ENCODE peak calls at places on chromosomes 4 and X, in five cellular contexts. One of them, this sample, is unnamed.

GRCh38 chrX:54423161-54423888 is 16.9 kb upstream of the TSR2 start:
- DNase-seq in AG09309: no peak
- DNase-seq in GM23338: peak
- DNase-seq in BJ: no peak
- DNase-seq in nephron progenitor cell: peak
- DNase-seq in this sample: no peak

GRCh38 chrX:151370906-151371305 is 26.1 kb upstream of the VMA21 start:
- DNase-seq in BJ: no peak
- DNase-seq in nephron progenitor cell: peak
- DNase-seq in AG09309: no peak
- DNase-seq in GM23338: peak
- DNase-seq in this sample: no peak

GRCh38 chr4:152877868-152878267 is 58.3 kb upstream of the FHDC1 start:
- DNase-seq in AG09309: no peak
- DNase-seq in BJ: no peak
- DNase-seq in GM23338: no peak
- DNase-seq in nephron progenitor cell: no peak
- DNase-seq in this sample: no peak

GRCh38 chr4:134948110-134948642 is 746.6 kb upstream of the PABPC4L start:
- DNase-seq in BJ: no peak
- DNase-seq in AG09309: no peak
- DNase-seq in nephron progenitor cell: no peak
- DNase-seq in GM23338: no peak
- DNase-seq in this sample: peak

GRCh38 chrX:53080628-53081580 is 1.3 kb upstream of the TSPYL2 start:
- DNase-seq in AG09309: no peak
- DNase-seq in nephron progenitor cell: no peak
- DNase-seq in GM23338: peak
- DNase-seq in BJ: no peak
- DNase-seq in this sample: no peak

GRCh38 chr4:152535236-152535902 is 523 bp downstream of the FBXW7 start:
- DNase-seq in BJ: no peak
- DNase-seq in GM23338: peak
- DNase-seq in AG09309: no peak
- DNase-seq in nephron progenitor cell: no peak
- DNase-seq in this sample: peak

GRCh38 chrX:14356401-14356800 is 172.9 kb upstream of the GLRA2 start:
- DNase-seq in nephron progenitor cell: no peak
- DNase-seq in BJ: peak
- DNase-seq in AG09309: peak
- DNase-seq in GM23338: no peak
- DNase-seq in this sample: no peak

GRCh38 chr4:177237291-177237690 is 72.4 kb upstream of the NEIL3 start:
- DNase-seq in BJ: no peak
- DNase-seq in GM23338: no peak
- DNase-seq in AG09309: no peak
- DNase-seq in nephron progenitor cell: no peak
- DNase-seq in this sample: no peak

GRCh38 chr4:89661490-89661889 is 175.5 kb downstream of the SNCA start:
- DNase-seq in GM23338: peak
- DNase-seq in nephron progenitor cell: no peak
- DNase-seq in AG09309: peak
- DNase-seq in BJ: no peak
- DNase-seq in this sample: no peak

GRCh38 chrX:4435905-4436304 is 722.5 kb upstream of the PRKX start:
- DNase-seq in GM23338: no peak
- DNase-seq in AG09309: no peak
- DNase-seq in nephron progenitor cell: no peak
- DNase-seq in BJ: no peak
- DNase-seq in this sample: no peak

GRCh38 chr4:43932448-43932847 is 516.2 kb downstream of the KCTD8 start:
- DNase-seq in BJ: no peak
- DNase-seq in nephron progenitor cell: no peak
- DNase-seq in AG09309: no peak
- DNase-seq in GM23338: no peak
- DNase-seq in this sample: no peak

GRCh38 chr4:161256172-161256571 is 907.6 kb downstream of the FSTL5 start:
- DNase-seq in GM23338: peak
- DNase-seq in nephron progenitor cell: no peak
- DNase-seq in AG09309: no peak
- DNase-seq in BJ: no peak
- DNase-seq in this sample: no peak

GRCh38 chrX:39499996-39500395 is 597.8 kb downstream of the BCOR start:
- DNase-seq in AG09309: no peak
- DNase-seq in BJ: no peak
- DNase-seq in nephron progenitor cell: no peak
- DNase-seq in GM23338: no peak
- DNase-seq in this sample: no peak

GRCh38 chr4:138650917-138651564 is 364.5 kb upstream of the NOCT start:
- DNase-seq in BJ: peak
- DNase-seq in AG09309: peak
- DNase-seq in GM23338: no peak
- DNase-seq in nephron progenitor cell: no peak
- DNase-seq in this sample: no peak

GRCh38 chrX:10634681-10635161 is 14.3 kb upstream of the MID1 start:
- DNase-seq in GM23338: no peak
- DNase-seq in nephron progenitor cell: no peak
- DNase-seq in AG09309: no peak
- DNase-seq in BJ: no peak
- DNase-seq in this sample: no peak

GRCh38 chrX:93422693-93423092 is 250.7 kb downstream of the NAP1L3 start:
- DNase-seq in GM23338: peak
- DNase-seq in AG09309: no peak
- DNase-seq in nephron progenitor cell: peak
- DNase-seq in BJ: no peak
- DNase-seq in this sample: peak

GRCh38 chrX:18565727-18566126 is 106.2 kb downstream of the RS1 start:
- DNase-seq in nephron progenitor cell: no peak
- DNase-seq in AG09309: no peak
- DNase-seq in BJ: no peak
- DNase-seq in GM23338: peak
- DNase-seq in this sample: no peak

GRCh38 chrX:18561020-18561419 is 110.9 kb downstream of the RS1 start:
- DNase-seq in AG09309: no peak
- DNase-seq in nephron progenitor cell: no peak
- DNase-seq in BJ: no peak
- DNase-seq in GM23338: no peak
- DNase-seq in this sample: no peak

DNA sequence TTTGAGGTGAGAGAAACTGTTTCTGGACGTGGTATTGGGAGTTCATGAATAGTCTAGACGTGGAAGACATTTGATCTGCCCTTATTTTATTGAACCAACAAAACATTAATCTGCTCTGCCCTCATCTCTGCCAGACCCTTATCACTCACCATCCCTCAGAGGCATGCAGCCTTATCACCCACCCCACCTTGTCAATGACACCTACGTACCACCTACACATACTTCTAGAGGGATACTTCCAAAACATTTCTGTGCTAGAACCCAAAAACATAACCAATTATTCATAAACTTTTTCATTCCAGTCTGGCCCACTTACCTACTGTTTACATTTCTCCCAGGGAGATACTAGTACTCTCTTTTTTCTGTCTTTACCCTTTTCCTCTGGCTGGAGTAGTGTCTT is 105.2 kb downstream of the RS1 start:
- DNase-seq in BJ: no peak
- DNase-seq in GM23338: no peak
- DNase-seq in AG09309: no peak
- DNase-seq in nephron progenitor cell: no peak
- DNase-seq in this sample: no peak
- TF ChIP-seq CTCF in BJ: no peak
- TF ChIP-seq CTCF in GM23338: no peak
- TF ChIP-seq CTCF in AG09309: no peak
- TF ChIP-seq CTCF in nephron progenitor cell: no peak
- TF ChIP-seq CTCF in this sample: no peak

GRCh38 chr4:45442466-45442865 is 681.4 kb downstream of the GABRG1 start:
- DNase-seq in AG09309: no peak
- DNase-seq in nephron progenitor cell: peak
- DNase-seq in GM23338: peak
- DNase-seq in BJ: no peak
- DNase-seq in this sample: no peak
- TF ChIP-seq CTCF in AG09309: no peak
- TF ChIP-seq CTCF in nephron progenitor cell: peak
- TF ChIP-seq CTCF in GM23338: peak
- TF ChIP-seq CTCF in BJ: no peak
- TF ChIP-seq CTCF in this sample: no peak

GRCh38 chr4:68433582-68433981 is 13.7 kb upstream of the TMPRSS11E start:
- DNase-seq in nephron progenitor cell: no peak
- DNase-seq in GM23338: no peak
- DNase-seq in AG09309: no peak
- DNase-seq in BJ: no peak
- DNase-seq in this sample: no peak
- TF ChIP-seq CTCF in nephron progenitor cell: no peak
- TF ChIP-seq CTCF in GM23338: no peak
- TF ChIP-seq CTCF in AG09309: no peak
- TF ChIP-seq CTCF in BJ: no peak
- TF ChIP-seq CTCF in this sample: no peak

DNA sequence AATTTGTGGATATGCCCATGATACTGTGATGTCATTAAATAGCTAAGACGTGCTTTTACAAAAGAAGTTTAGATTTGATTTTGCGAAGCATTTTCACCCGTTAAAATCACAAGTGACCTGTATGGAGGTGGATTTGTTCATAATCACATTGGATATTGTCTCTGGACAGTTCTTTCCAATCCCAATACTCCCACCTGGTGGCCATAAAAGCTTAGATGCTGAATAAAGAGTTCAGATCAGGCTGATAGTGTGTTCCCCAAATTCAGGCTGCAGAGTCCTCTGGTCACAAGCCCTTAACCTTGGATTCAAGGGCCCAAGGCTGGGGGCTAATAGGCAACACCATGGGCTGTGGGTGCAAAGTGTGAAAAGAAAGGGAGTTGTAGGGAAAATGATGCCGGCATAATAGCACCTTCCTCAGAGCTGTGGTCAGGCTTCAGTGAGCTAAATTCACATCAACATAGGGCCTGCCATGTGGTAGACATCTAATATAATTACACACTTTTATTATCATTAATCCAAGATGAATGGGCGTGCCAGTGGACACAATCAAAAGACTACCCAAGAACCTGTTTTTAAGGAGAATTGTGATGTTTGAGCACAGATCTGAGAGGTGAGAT is 28.1 kb downstream of the SMIM43 start:
- DNase-seq in GM23338: peak
- DNase-seq in AG09309: no peak
- DNase-seq in BJ: no peak
- DNase-seq in nephron progenitor cell: peak
- DNase-seq in this sample: no peak
- TF ChIP-seq CTCF in GM23338: peak
- TF ChIP-seq CTCF in AG09309: peak
- TF ChIP-seq CTCF in BJ: peak
- TF ChIP-seq CTCF in nephron progenitor cell: peak
- TF ChIP-seq CTCF in this sample: peak

GRCh38 chr4:53937327-53937726 is 127.1 kb downstream of the CHIC2 start:
- DNase-seq in GM23338: no peak
- DNase-seq in AG09309: no peak
- DNase-seq in BJ: no peak
- DNase-seq in nephron progenitor cell: no peak
- DNase-seq in this sample: no peak

GRCh38 chr4:53941331-53941730 is 123.1 kb downstream of the CHIC2 start:
- DNase-seq in nephron progenitor cell: no peak
- DNase-seq in AG09309: no peak
- DNase-seq in BJ: no peak
- DNase-seq in GM23338: no peak
- DNase-seq in this sample: no peak

GRCh38 chr4:53935780-53936179 is 128.6 kb downstream of the CHIC2 start:
- DNase-seq in BJ: peak
- DNase-seq in nephron progenitor cell: no peak
- DNase-seq in GM23338: no peak
- DNase-seq in AG09309: peak
- DNase-seq in this sample: no peak

GRCh38 chr4:53942712-53943111 is 121.7 kb downstream of the CHIC2 start:
- DNase-seq in GM23338: no peak
- DNase-seq in nephron progenitor cell: no peak
- DNase-seq in AG09309: no peak
- DNase-seq in BJ: no peak
- DNase-seq in this sample: no peak

DNA sequence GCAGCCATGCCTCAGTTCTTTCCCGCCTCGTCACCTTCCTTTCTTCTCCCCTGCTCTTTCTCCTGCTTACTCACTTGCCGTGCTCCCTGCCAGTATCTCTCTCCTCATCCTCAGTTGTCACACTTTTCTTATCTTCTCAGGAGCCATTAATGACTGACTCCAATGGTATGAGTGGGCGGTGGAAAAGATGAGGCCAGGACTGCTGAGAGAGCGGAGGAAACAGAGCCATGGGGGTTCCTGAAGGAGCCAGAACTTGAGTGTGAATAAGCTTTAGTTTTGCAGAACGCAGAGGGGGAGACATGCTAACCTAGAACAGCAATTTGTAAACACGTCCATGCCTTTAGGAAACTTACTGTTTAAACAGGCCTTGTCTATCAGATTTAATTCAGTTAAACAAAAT is 126.5 kb downstream of the CHIC2 start:
- DNase-seq in AG09309: peak
- DNase-seq in nephron progenitor cell: no peak
- DNase-seq in GM23338: no peak
- DNase-seq in BJ: no peak
- DNase-seq in this sample: no peak
- TF ChIP-seq CTCF in AG09309: no peak
- TF ChIP-seq CTCF in nephron progenitor cell: no peak
- TF ChIP-seq CTCF in GM23338: no peak
- TF ChIP-seq CTCF in BJ: no peak
- TF ChIP-seq CTCF in this sample: no peak

This sample was measured in pancreas.